ENCODE peak calls at places on chromosome 20, in seven cellular contexts. R, T, E, U, G, V and Y are unnamed samples. For H3K36me3, the result is how much of the 10 kb centered on the place peaks cover.

GRCh38 chr20:14062786-14063185 is 67.5 kb downstream of the MACROD2 start:
- DNase-seq in R (no peak), T (no peak), E (no peak), U (no peak), G (no peak), V (no peak), Y (no peak)

GRCh38 chr20:52975024-52975732 is 3.0 kb downstream of the TSHZ2 start:
- DNase-seq in R (peak), T (no peak), E (peak), U (no peak), G (no peak), V (no peak), Y (no peak)

GRCh38 chr20:58048096-58048702 is 180.3 kb downstream of the ANKRD60 start:
- DNase-seq in R (no peak), T (no peak), E (no peak), U (peak), G (no peak), V (no peak), Y (peak)

GRCh38 chr20:7926767-7927166 is 13.5 kb downstream of the HAO1 start:
- DNase-seq in R (no peak), T (no peak), E (no peak), U (no peak), G (no peak), V (no peak), Y (no peak)

GRCh38 chr20:53602661-53603060 is 9.0 kb upstream of the ZNF217 start:
- DNase-seq in R (no peak), T (no peak), E (no peak), U (no peak), G (no peak), V (no peak), Y (no peak)

GRCh38 chr20:36270744-36271638 is 34.7 kb downstream of the AAR2 start:
- DNase-seq in R (no peak), T (no peak), E (no peak), U (peak), G (no peak), V (no peak), Y (no peak)

GRCh38 chr20:32360333-32360634 is 2.2 kb downstream of the ASXL1 start:
- DNase-seq in R (no peak), T (no peak), E (no peak), U (no peak), G (no peak), V (no peak), Y (no peak)

GRCh38 chr20:15582146-15582776 is 991.0 kb downstream of the KIF16B start:
- DNase-seq in R (no peak), T (no peak), E (no peak), U (no peak), G (no peak), V (no peak), Y (no peak)

GRCh38 chr20:58818585-58819285 is 32.0 kb downstream of the GNAS-AS1 start:
- DNase-seq in R (no peak), T (no peak), E (no peak), U (no peak), G (no peak), V (no peak), Y (no peak)

GRCh38 chr20:2006452-2007381 is 12.9 kb upstream of the PDYN start:
- DNase-seq in R (no peak), T (no peak), E (peak), U (peak), G (no peak), V (no peak), Y (no peak)

GRCh38 chr20:54940471-54940870 is 465.1 kb downstream of the DOK5 start:
- DNase-seq in R (no peak), T (no peak), E (no peak), U (no peak), G (no peak), V (no peak), Y (no peak)

GRCh38 chr20:39983183-39983582 is 705.9 kb downstream of the MAFB start:
- DNase-seq in R (no peak), T (no peak), E (no peak), U (no peak), G (no peak), V (no peak), Y (no peak)

GRCh38 chr20:53141651-53142050 is 169.5 kb downstream of the TSHZ2 start:
- DNase-seq in R (no peak), T (peak), E (no peak), U (no peak), G (no peak), V (no peak), Y (no peak)

GRCh38 chr20:11001767-11002540 is 328.2 kb upstream of the JAG1 start:
- DNase-seq in R (no peak), T (no peak), E (no peak), U (no peak), G (peak), V (peak), Y (no peak)

GRCh38 chr20:58690851-58691250 is 1.7 kb upstream of the NPEPL1 start:
- DNase-seq in R (peak), T (peak), E (no peak), U (peak), G (no peak), V (no peak), Y (no peak)

GRCh38 chr20:58086763-58087566 is 141.5 kb downstream of the ANKRD60 start:
- DNase-seq in R (peak), T (no peak), E (no peak), U (peak), G (no peak), V (no peak), Y (peak)

GRCh38 chr20:2705931-2706645 is 13.5 kb downstream of the EBF4 start:
- DNase-seq in R (no peak), T (no peak), E (no peak), U (peak), G (no peak), V (no peak), Y (peak)

GRCh38 chr20:38498909-38499308 is 26.3 kb downstream of the RALGAPB start:
- DNase-seq in R (no peak), T (no peak), E (no peak), U (no peak), G (no peak), V (no peak), Y (no peak)

GRCh38 chr20:38497246-38497645 is 24.6 kb downstream of the RALGAPB start:
- DNase-seq in R (no peak), T (no peak), E (no peak), U (no peak), G (no peak), V (no peak), Y (no peak)

GRCh38 chr20:38504368-38505090 is 31.9 kb downstream of the RALGAPB start:
- DNase-seq in R (no peak), T (no peak), E (no peak), U (no peak), G (no peak), V (no peak), Y (no peak)

GRCh38 chr20:38501858-38502431 is 29.3 kb downstream of the RALGAPB start:
- DNase-seq in R (no peak), T (no peak), E (no peak), U (no peak), G (no peak), V (no peak), Y (no peak)

GRCh38 chr20:38499366-38499765 is 26.7 kb downstream of the RALGAPB start:
- DNase-seq in R (no peak), T (no peak), E (no peak), U (no peak), G (no peak), V (no peak), Y (no peak)
- H3K36me3 ChIP-seq in R (under half), T (half or more), E (half or more), U (half or more), G (under half), V (under half), Y (under half)

DNA sequence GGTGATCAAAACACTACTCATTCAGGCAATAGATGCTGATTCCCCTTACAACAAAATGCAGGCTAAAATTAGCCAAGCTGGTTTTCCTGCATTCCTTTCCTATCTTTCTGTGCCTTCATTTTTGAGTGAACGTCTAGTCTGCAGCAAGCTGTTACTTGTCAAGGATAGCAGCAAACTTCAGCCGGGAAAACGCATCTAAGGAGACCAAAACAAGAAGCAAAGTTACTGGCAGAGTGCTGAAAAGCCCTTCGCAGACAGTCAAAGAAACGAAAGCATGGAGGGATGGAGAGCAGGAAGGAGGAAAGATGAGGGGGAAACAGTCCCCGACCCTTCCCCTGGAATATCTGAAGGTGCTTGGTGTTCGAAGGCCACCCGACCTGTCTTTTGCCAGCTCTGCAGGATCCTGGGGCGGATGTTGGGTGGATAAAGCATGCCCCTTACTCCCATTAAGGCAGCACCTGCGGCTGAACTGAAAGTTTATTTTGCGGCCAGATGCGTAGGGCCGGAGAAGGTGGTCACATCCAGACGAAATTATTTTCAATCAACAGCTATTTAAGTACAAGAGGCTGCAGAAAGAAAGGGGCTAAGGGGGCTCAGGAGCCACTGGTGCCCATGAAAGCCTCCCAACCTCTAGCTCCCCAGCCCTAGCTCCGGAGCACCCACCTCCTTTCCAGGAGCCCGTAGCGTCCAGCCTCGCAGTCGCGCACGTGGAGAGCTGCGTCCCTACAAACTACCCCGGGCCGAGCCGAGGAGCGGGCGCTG is 538 bp downstream of the FERMT1 start:
- DNase-seq in R (no peak), T (no peak), E (no peak), U (peak), G (no peak), V (no peak), Y (no peak)
- H3K27ac ChIP-seq in R (peak), T (peak), E (no peak), U (no peak), G (peak), V (no peak), Y (peak)

GRCh38 chr20:63878855-63879254 is 13.8 kb downstream of the TPD52L2 start:
- DNase-seq in R (no peak), T (no peak), E (no peak), U (no peak), G (no peak), V (no peak), Y (no peak)

GRCh38 chr20:63876489-63877036 is 11.5 kb downstream of the TPD52L2 start:
- DNase-seq in R (no peak), T (no peak), E (no peak), U (no peak), G (no peak), V (no peak), Y (no peak)

GRCh38 chr20:63877755-63878470 is 12.8 kb downstream of the TPD52L2 start:
- DNase-seq in R (no peak), T (no peak), E (no peak), U (no peak), G (no peak), V (no peak), Y (no peak)

GRCh38 chr20:63873477-63873971 is 8.5 kb downstream of the TPD52L2 start:
- DNase-seq in R (peak), T (no peak), E (peak), U (no peak), G (no peak), V (peak), Y (no peak)

DNA sequence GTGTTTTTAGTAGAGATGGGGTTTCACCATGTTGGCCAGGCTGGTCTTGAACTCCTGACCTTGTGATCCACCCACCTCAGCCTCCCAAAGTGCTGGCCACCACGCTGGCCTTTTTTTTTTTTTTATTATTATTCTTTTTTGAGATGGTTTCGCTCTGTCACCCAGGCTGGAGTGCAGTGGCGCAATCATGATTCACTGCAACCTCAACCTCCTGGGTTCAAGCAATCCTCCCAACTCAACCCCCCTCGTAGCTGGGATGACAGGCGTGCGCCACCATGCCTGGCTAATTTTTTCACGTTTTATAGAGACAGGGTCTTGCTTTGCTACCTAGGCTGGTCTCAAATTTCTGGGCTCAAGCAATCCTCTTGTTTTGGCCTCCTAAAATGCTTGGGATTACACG is 9.2 kb downstream of the TPD52L2 start:
- DNase-seq in R (no peak), T (no peak), E (no peak), U (no peak), G (no peak), V (no peak), Y (no peak)
- H3K36me3 ChIP-seq in R (under half), T (half or more), E (under half), U (half or more), G (under half), V (under half), Y (under half)

DNA sequence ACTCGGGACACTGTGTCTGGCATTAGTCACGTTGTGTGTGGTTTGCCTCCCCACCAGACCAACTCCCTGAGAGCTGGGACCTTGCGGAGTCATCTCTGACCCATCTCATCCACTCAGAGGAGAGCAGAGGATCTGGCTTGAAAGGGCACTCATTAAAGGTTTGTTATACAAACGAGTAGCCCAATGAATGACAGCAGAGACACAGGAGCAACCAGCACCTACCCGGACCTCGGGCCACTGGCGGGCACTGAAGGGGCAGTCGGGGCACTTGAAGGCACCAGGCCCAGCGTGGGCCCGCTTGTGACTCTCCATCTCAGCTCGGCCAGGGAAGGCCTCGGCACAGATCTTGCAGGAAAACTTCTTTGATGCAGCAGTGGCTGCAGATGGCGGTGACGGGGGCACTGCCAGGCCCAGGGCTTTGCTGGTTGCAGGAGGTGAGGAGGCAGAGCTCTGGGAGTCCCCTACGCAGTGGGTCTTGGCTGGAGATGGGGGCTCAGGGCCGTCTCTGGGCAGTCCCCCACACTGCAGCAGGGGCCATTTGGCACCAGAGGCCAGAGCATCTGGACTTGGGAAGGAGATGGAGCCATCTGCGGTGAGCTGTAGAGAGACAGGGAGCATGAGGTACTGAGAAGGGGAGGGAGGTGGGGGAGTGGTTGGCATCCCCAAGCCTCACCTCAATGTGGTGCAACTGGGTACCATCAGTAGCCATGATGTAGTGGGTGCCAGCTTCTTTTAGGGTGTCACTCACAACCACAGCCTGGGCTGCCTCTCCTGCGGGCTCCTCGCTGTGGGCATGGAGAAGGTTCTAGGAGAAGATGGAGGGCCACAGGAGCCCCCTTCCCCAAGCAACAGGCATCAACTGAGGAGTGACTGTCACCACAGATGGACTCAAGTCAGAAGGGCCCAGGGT is 17.7 kb downstream of the PCIF1 start:
- DNase-seq in R (no peak), T (no peak), E (no peak), U (no peak), G (no peak), V (no peak), Y (no peak)
- H3K27ac ChIP-seq in R (no peak), T (no peak), E (no peak), U (no peak), G (no peak), V (no peak), Y (no peak)

GRCh38 chr20:50521709-50522674 is 11.8 kb downstream of the PTPN1 start:
- DNase-seq in R (no peak), T (no peak), E (no peak), U (no peak), G (no peak), V (no peak), Y (no peak)
- H3K36me3 ChIP-seq in R (under half), T (under half), E (under half), U (under half), G (under half), V (under half), Y (under half)

DNA sequence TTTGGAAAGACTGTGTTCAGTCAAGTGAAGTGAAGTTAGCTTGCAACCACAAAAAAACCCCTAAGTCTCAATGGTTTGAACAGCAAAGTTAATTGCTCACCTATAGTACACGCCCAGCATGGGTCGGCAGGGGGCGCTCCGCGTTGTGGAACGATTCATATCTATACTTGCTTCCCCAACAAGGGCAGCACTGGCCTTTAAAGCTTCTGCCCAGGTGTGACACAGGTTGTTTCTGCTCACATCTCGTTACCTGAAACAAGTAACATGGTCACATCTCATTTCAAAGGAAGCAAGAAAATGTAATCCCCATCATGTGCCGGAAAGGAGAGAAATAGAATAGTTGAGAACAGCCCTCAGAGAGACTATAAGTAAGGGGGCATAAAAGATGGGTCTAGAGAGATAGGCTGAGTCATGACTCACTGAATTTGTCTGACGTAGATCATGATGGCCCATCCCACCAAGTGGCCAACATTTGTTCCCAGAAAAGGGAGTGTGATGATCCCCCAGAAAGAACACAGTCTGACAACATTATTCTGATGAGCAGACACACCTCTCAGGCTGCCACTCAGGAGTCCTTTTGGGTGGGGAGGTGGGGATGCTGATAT is 29.0 kb downstream of the HNF4A start:
- DNase-seq in R (peak), T (peak), E (peak), U (peak), G (peak), V (peak), Y (no peak)
- H3K27ac ChIP-seq in R (no peak), T (no peak), E (no peak), U (no peak), G (no peak), V (no peak), Y (no peak)

DNA sequence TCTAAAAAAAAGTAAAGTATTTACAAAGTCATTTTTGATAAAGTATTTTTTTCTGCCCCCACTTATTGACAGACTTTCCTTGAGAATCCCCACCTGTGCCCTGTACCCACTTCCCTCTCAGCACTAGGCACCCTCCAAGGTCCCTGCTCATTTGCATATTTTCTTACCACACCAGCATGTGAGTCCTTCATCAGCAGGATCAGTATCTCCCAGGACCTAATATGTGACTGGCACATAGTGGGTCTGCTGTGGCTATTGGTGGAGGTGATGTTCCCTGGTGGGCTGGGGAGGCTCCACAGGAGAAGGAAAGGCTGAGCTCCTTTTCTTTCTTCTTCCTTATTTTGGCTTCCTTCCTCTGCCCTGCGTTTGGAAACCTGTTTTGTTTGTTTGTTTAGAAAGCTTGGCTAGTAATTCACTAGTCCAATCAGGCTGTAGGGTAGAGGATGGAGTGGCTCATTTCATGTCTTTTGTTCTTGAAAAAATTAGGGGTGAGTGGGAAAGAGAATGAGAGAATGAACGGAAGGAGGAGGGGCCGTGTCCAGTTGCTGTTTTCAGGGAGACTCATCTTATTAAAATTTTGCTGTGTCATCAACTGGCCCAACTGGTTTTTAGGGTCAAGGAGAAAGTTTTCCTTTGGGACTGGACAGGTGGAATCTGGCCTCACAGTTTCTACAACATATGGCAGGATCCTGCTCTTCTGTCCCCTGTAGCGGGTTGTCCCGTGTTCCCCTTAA is 2.8 kb upstream of the RNF24 start:
- DNase-seq in R (no peak), T (no peak), E (no peak), U (no peak), G (no peak), V (no peak), Y (no peak)
- H3K36me3 ChIP-seq in R (under half), T (under half), E (under half), U (under half), G (under half), V (under half), Y (under half)